ENCODE peak calls at places on chromosome 5, in seven cellular contexts. One of them, this sample, is unnamed.
A peak's percentile ranks its signal among the peaks of the same experiment; 100 is the strongest.

GRCh38 chr5:142475102-142475501 is 150.3 kb upstream of the SPRY4 start:
- DNase-seq in HCT116: no peak
- DNase-seq in CD4-positive, CD25-positive, alpha-beta regulatory T cell: no peak
- DNase-seq in gastrocnemius medialis: no peak
- DNase-seq in WTC11: peak; percentile 20
- DNase-seq in stimulated activated CD8-positive, alpha-beta memory T cell treated with anti-CD3 and anti-CD28 coated beads, Interleukin-4, amount 100 ng/mL, for 4 hours: no peak
- DNase-seq in cardiac muscle cell: no peak
- DNase-seq in this sample: peak; percentile 88

GRCh38 chr5:78547731-78548189 is 100.8 kb downstream of the LHFPL2 start:
- DNase-seq in CD4-positive, CD25-positive, alpha-beta regulatory T cell: no peak
- DNase-seq in stimulated activated CD8-positive, alpha-beta memory T cell treated with anti-CD3 and anti-CD28 coated beads, Interleukin-4, amount 100 ng/mL, for 4 hours: no peak
- DNase-seq in gastrocnemius medialis: peak; percentile 80
- DNase-seq in HCT116: no peak
- DNase-seq in cardiac muscle cell: no peak
- DNase-seq in WTC11: no peak
- DNase-seq in this sample: no peak

GRCh38 chr5:22900801-22901310 is 47.7 kb upstream of the CDH12 start:
- DNase-seq in HCT116: no peak
- DNase-seq in stimulated activated CD8-positive, alpha-beta memory T cell treated with anti-CD3 and anti-CD28 coated beads, Interleukin-4, amount 100 ng/mL, for 4 hours: no peak
- DNase-seq in WTC11: no peak
- DNase-seq in CD4-positive, CD25-positive, alpha-beta regulatory T cell: no peak
- DNase-seq in gastrocnemius medialis: no peak
- DNase-seq in cardiac muscle cell: no peak
- DNase-seq in this sample: no peak

GRCh38 chr5:142073617-142074405 is 34.8 kb upstream of the NDFIP1 start:
- DNase-seq in WTC11: no peak
- DNase-seq in gastrocnemius medialis: no peak
- DNase-seq in CD4-positive, CD25-positive, alpha-beta regulatory T cell: no peak
- DNase-seq in HCT116: no peak
- DNase-seq in stimulated activated CD8-positive, alpha-beta memory T cell treated with anti-CD3 and anti-CD28 coated beads, Interleukin-4, amount 100 ng/mL, for 4 hours: no peak
- DNase-seq in cardiac muscle cell: no peak
- DNase-seq in this sample: no peak

GRCh38 chr5:162272417-162272816 is 204.8 kb downstream of the GABRG2 start:
- DNase-seq in cardiac muscle cell: no peak
- DNase-seq in WTC11: no peak
- DNase-seq in CD4-positive, CD25-positive, alpha-beta regulatory T cell: no peak
- DNase-seq in stimulated activated CD8-positive, alpha-beta memory T cell treated with anti-CD3 and anti-CD28 coated beads, Interleukin-4, amount 100 ng/mL, for 4 hours: no peak
- DNase-seq in HCT116: no peak
- DNase-seq in gastrocnemius medialis: no peak
- DNase-seq in this sample: no peak

GRCh38 chr5:130155395-130155794 is 251.1 kb downstream of the CHSY3 start:
- DNase-seq in HCT116: no peak
- DNase-seq in stimulated activated CD8-positive, alpha-beta memory T cell treated with anti-CD3 and anti-CD28 coated beads, Interleukin-4, amount 100 ng/mL, for 4 hours: no peak
- DNase-seq in gastrocnemius medialis: no peak
- DNase-seq in WTC11: no peak
- DNase-seq in CD4-positive, CD25-positive, alpha-beta regulatory T cell: no peak
- DNase-seq in cardiac muscle cell: peak; percentile 1
- DNase-seq in this sample: no peak

GRCh38 chr5:78586251-78586650 is 62.3 kb downstream of the LHFPL2 start:
- DNase-seq in gastrocnemius medialis: peak; percentile 31
- DNase-seq in stimulated activated CD8-positive, alpha-beta memory T cell treated with anti-CD3 and anti-CD28 coated beads, Interleukin-4, amount 100 ng/mL, for 4 hours: no peak
- DNase-seq in HCT116: no peak
- DNase-seq in cardiac muscle cell: no peak
- DNase-seq in WTC11: no peak
- DNase-seq in CD4-positive, CD25-positive, alpha-beta regulatory T cell: no peak
- DNase-seq in this sample: no peak

GRCh38 chr5:171569065-171569712 is 149.7 kb downstream of the FGF18 start:
- DNase-seq in HCT116: no peak
- DNase-seq in stimulated activated CD8-positive, alpha-beta memory T cell treated with anti-CD3 and anti-CD28 coated beads, Interleukin-4, amount 100 ng/mL, for 4 hours: no peak
- DNase-seq in CD4-positive, CD25-positive, alpha-beta regulatory T cell: no peak
- DNase-seq in WTC11: no peak
- DNase-seq in cardiac muscle cell: no peak
- DNase-seq in gastrocnemius medialis: no peak
- DNase-seq in this sample: no peak

GRCh38 chr5:168047043-168047668 is 244.3 kb upstream of the WWC1 start:
- DNase-seq in stimulated activated CD8-positive, alpha-beta memory T cell treated with anti-CD3 and anti-CD28 coated beads, Interleukin-4, amount 100 ng/mL, for 4 hours: no peak
- DNase-seq in WTC11: peak; percentile 72
- DNase-seq in CD4-positive, CD25-positive, alpha-beta regulatory T cell: no peak
- DNase-seq in cardiac muscle cell: peak; percentile 65
- DNase-seq in gastrocnemius medialis: no peak
- DNase-seq in HCT116: peak; percentile 41
- DNase-seq in this sample: peak; percentile 92

GRCh38 chr5:176619203-176619568 is 9.2 kb upstream of the GPRIN1 start:
- DNase-seq in CD4-positive, CD25-positive, alpha-beta regulatory T cell: peak; percentile 62
- DNase-seq in cardiac muscle cell: peak; percentile 93
- DNase-seq in gastrocnemius medialis: peak; percentile 35
- DNase-seq in stimulated activated CD8-positive, alpha-beta memory T cell treated with anti-CD3 and anti-CD28 coated beads, Interleukin-4, amount 100 ng/mL, for 4 hours: peak; percentile 47
- DNase-seq in HCT116: peak; percentile 79
- DNase-seq in WTC11: peak; percentile 98
- DNase-seq in this sample: peak; percentile 98

GRCh38 chr5:149049371-149049781 is 13.5 kb downstream of the SH3TC2 start:
- DNase-seq in cardiac muscle cell: no peak
- DNase-seq in HCT116: no peak
- DNase-seq in stimulated activated CD8-positive, alpha-beta memory T cell treated with anti-CD3 and anti-CD28 coated beads, Interleukin-4, amount 100 ng/mL, for 4 hours: no peak
- DNase-seq in CD4-positive, CD25-positive, alpha-beta regulatory T cell: no peak
- DNase-seq in WTC11: no peak
- DNase-seq in gastrocnemius medialis: no peak
- DNase-seq in this sample: no peak

GRCh38 chr5:989961-990530 is 18.6 kb upstream of the NKD2 start:
- DNase-seq in CD4-positive, CD25-positive, alpha-beta regulatory T cell: no peak
- DNase-seq in HCT116: no peak
- DNase-seq in WTC11: peak; percentile 62
- DNase-seq in stimulated activated CD8-positive, alpha-beta memory T cell treated with anti-CD3 and anti-CD28 coated beads, Interleukin-4, amount 100 ng/mL, for 4 hours: no peak
- DNase-seq in gastrocnemius medialis: peak; percentile 59
- DNase-seq in cardiac muscle cell: peak; percentile 60
- DNase-seq in this sample: peak; percentile 74

GRCh38 chr5:75526065-75526464 is 14.4 kb downstream of the POLK start:
- DNase-seq in cardiac muscle cell: no peak
- DNase-seq in WTC11: no peak
- DNase-seq in stimulated activated CD8-positive, alpha-beta memory T cell treated with anti-CD3 and anti-CD28 coated beads, Interleukin-4, amount 100 ng/mL, for 4 hours: no peak
- DNase-seq in HCT116: no peak
- DNase-seq in CD4-positive, CD25-positive, alpha-beta regulatory T cell: no peak
- DNase-seq in gastrocnemius medialis: no peak
- DNase-seq in this sample: no peak

GRCh38 chr5:68343421-68343826 is 127.9 kb downstream of the PIK3R1 start:
- DNase-seq in CD4-positive, CD25-positive, alpha-beta regulatory T cell: no peak
- DNase-seq in stimulated activated CD8-positive, alpha-beta memory T cell treated with anti-CD3 and anti-CD28 coated beads, Interleukin-4, amount 100 ng/mL, for 4 hours: no peak
- DNase-seq in gastrocnemius medialis: peak; percentile 85
- DNase-seq in WTC11: no peak
- DNase-seq in cardiac muscle cell: no peak
- DNase-seq in HCT116: no peak
- DNase-seq in this sample: peak; percentile 50

GRCh38 chr5:14156611-14157493 is 13.7 kb downstream of the TRIO start:
- DNase-seq in gastrocnemius medialis: no peak
- DNase-seq in HCT116: peak; percentile 32
- DNase-seq in stimulated activated CD8-positive, alpha-beta memory T cell treated with anti-CD3 and anti-CD28 coated beads, Interleukin-4, amount 100 ng/mL, for 4 hours: no peak
- DNase-seq in WTC11: no peak
- DNase-seq in cardiac muscle cell: no peak
- DNase-seq in CD4-positive, CD25-positive, alpha-beta regulatory T cell: no peak
- DNase-seq in this sample: no peak

GRCh38 chr5:96279796-96280542 is 153.1 kb downstream of the PCSK1 start:
- DNase-seq in cardiac muscle cell: no peak
- DNase-seq in WTC11: no peak
- DNase-seq in CD4-positive, CD25-positive, alpha-beta regulatory T cell: no peak
- DNase-seq in stimulated activated CD8-positive, alpha-beta memory T cell treated with anti-CD3 and anti-CD28 coated beads, Interleukin-4, amount 100 ng/mL, for 4 hours: no peak
- DNase-seq in HCT116: no peak
- DNase-seq in gastrocnemius medialis: no peak
- DNase-seq in this sample: no peak

GRCh38 chr5:122156724-122157325 is 27.5 kb downstream of the ZNF474 start:
- DNase-seq in CD4-positive, CD25-positive, alpha-beta regulatory T cell: no peak
- DNase-seq in cardiac muscle cell: peak; percentile 23
- DNase-seq in gastrocnemius medialis: no peak
- DNase-seq in HCT116: peak; percentile 18
- DNase-seq in WTC11: no peak
- DNase-seq in stimulated activated CD8-positive, alpha-beta memory T cell treated with anti-CD3 and anti-CD28 coated beads, Interleukin-4, amount 100 ng/mL, for 4 hours: no peak
- DNase-seq in this sample: no peak

GRCh38 chr5:124935060-124935459 is 188.6 kb upstream of the ZNF608 start:
- DNase-seq in stimulated activated CD8-positive, alpha-beta memory T cell treated with anti-CD3 and anti-CD28 coated beads, Interleukin-4, amount 100 ng/mL, for 4 hours: no peak
- DNase-seq in HCT116: no peak
- DNase-seq in cardiac muscle cell: no peak
- DNase-seq in CD4-positive, CD25-positive, alpha-beta regulatory T cell: no peak
- DNase-seq in WTC11: no peak
- DNase-seq in gastrocnemius medialis: no peak
- DNase-seq in this sample: no peak

GRCh38 chr5:17187401-17187800 is 30.0 kb upstream of the BASP1 start:
- DNase-seq in stimulated activated CD8-positive, alpha-beta memory T cell treated with anti-CD3 and anti-CD28 coated beads, Interleukin-4, amount 100 ng/mL, for 4 hours: no peak
- DNase-seq in CD4-positive, CD25-positive, alpha-beta regulatory T cell: no peak
- DNase-seq in gastrocnemius medialis: no peak
- DNase-seq in WTC11: no peak
- DNase-seq in cardiac muscle cell: no peak
- DNase-seq in HCT116: no peak
- DNase-seq in this sample: no peak

GRCh38 chr5:68738236-68738635 is 355.6 kb upstream of the SLC30A5 start:
- DNase-seq in WTC11: no peak
- DNase-seq in cardiac muscle cell: no peak
- DNase-seq in CD4-positive, CD25-positive, alpha-beta regulatory T cell: no peak
- DNase-seq in gastrocnemius medialis: no peak
- DNase-seq in stimulated activated CD8-positive, alpha-beta memory T cell treated with anti-CD3 and anti-CD28 coated beads, Interleukin-4, amount 100 ng/mL, for 4 hours: no peak
- DNase-seq in HCT116: no peak
- DNase-seq in this sample: no peak

GRCh38 chr5:157219491-157220271 is 39.0 kb downstream of the ITK start:
- DNase-seq in stimulated activated CD8-positive, alpha-beta memory T cell treated with anti-CD3 and anti-CD28 coated beads, Interleukin-4, amount 100 ng/mL, for 4 hours: no peak
- DNase-seq in CD4-positive, CD25-positive, alpha-beta regulatory T cell: no peak
- DNase-seq in HCT116: no peak
- DNase-seq in WTC11: no peak
- DNase-seq in gastrocnemius medialis: no peak
- DNase-seq in cardiac muscle cell: no peak
- DNase-seq in this sample: no peak

GRCh38 chr5:112637343-112637742 is 100.3 kb upstream of the APC start:
- DNase-seq in cardiac muscle cell: no peak
- DNase-seq in stimulated activated CD8-positive, alpha-beta memory T cell treated with anti-CD3 and anti-CD28 coated beads, Interleukin-4, amount 100 ng/mL, for 4 hours: no peak
- DNase-seq in gastrocnemius medialis: peak; percentile 59
- DNase-seq in CD4-positive, CD25-positive, alpha-beta regulatory T cell: no peak
- DNase-seq in WTC11: no peak
- DNase-seq in HCT116: no peak
- DNase-seq in this sample: no peak

GRCh38 chr5:1392801-1393565 is 48.1 kb upstream of the CLPTM1L start:
- DNase-seq in gastrocnemius medialis: no peak
- DNase-seq in stimulated activated CD8-positive, alpha-beta memory T cell treated with anti-CD3 and anti-CD28 coated beads, Interleukin-4, amount 100 ng/mL, for 4 hours: no peak
- DNase-seq in WTC11: no peak
- DNase-seq in HCT116: no peak
- DNase-seq in CD4-positive, CD25-positive, alpha-beta regulatory T cell: no peak
- DNase-seq in cardiac muscle cell: no peak
- DNase-seq in this sample: no peak

GRCh38 chr5:173735691-173736090 is 119.2 kb upstream of the BOD1 start:
- DNase-seq in cardiac muscle cell: no peak
- DNase-seq in WTC11: no peak
- DNase-seq in HCT116: no peak
- DNase-seq in CD4-positive, CD25-positive, alpha-beta regulatory T cell: no peak
- DNase-seq in stimulated activated CD8-positive, alpha-beta memory T cell treated with anti-CD3 and anti-CD28 coated beads, Interleukin-4, amount 100 ng/mL, for 4 hours: no peak
- DNase-seq in gastrocnemius medialis: no peak
- DNase-seq in this sample: no peak

GRCh38 chr5:44390332-44390731 is 1.1 kb upstream of the FGF10 start:
- DNase-seq in CD4-positive, CD25-positive, alpha-beta regulatory T cell: no peak
- DNase-seq in cardiac muscle cell: no peak
- DNase-seq in HCT116: no peak
- DNase-seq in WTC11: no peak
- DNase-seq in gastrocnemius medialis: no peak
- DNase-seq in stimulated activated CD8-positive, alpha-beta memory T cell treated with anti-CD3 and anti-CD28 coated beads, Interleukin-4, amount 100 ng/mL, for 4 hours: no peak
- DNase-seq in this sample: no peak

GRCh38 chr5:139925650-139926640 is 117.2 kb downstream of the NRG2 start:
- DNase-seq in gastrocnemius medialis: no peak
- DNase-seq in HCT116: no peak
- DNase-seq in cardiac muscle cell: no peak
- DNase-seq in CD4-positive, CD25-positive, alpha-beta regulatory T cell: no peak
- DNase-seq in stimulated activated CD8-positive, alpha-beta memory T cell treated with anti-CD3 and anti-CD28 coated beads, Interleukin-4, amount 100 ng/mL, for 4 hours: no peak
- DNase-seq in WTC11: no peak
- DNase-seq in this sample: no peak

GRCh38 chr5:113022661-113023060 is 46.1 kb downstream of the DCP2 start:
- DNase-seq in cardiac muscle cell: no peak
- DNase-seq in HCT116: no peak
- DNase-seq in WTC11: no peak
- DNase-seq in CD4-positive, CD25-positive, alpha-beta regulatory T cell: no peak
- DNase-seq in stimulated activated CD8-positive, alpha-beta memory T cell treated with anti-CD3 and anti-CD28 coated beads, Interleukin-4, amount 100 ng/mL, for 4 hours: no peak
- DNase-seq in gastrocnemius medialis: no peak
- DNase-seq in this sample: no peak

GRCh38 chr5:18985397-18985796 is 1002.6 kb downstream of the CDH18 start:
- DNase-seq in gastrocnemius medialis: no peak
- DNase-seq in WTC11: no peak
- DNase-seq in HCT116: no peak
- DNase-seq in cardiac muscle cell: no peak
- DNase-seq in stimulated activated CD8-positive, alpha-beta memory T cell treated with anti-CD3 and anti-CD28 coated beads, Interleukin-4, amount 100 ng/mL, for 4 hours: no peak
- DNase-seq in CD4-positive, CD25-positive, alpha-beta regulatory T cell: no peak
- DNase-seq in this sample: no peak

GRCh38 chr5:121693864-121694263 is 157.8 kb upstream of the FTMT start:
- DNase-seq in gastrocnemius medialis: no peak
- DNase-seq in cardiac muscle cell: no peak
- DNase-seq in HCT116: no peak
- DNase-seq in stimulated activated CD8-positive, alpha-beta memory T cell treated with anti-CD3 and anti-CD28 coated beads, Interleukin-4, amount 100 ng/mL, for 4 hours: no peak
- DNase-seq in CD4-positive, CD25-positive, alpha-beta regulatory T cell: no peak
- DNase-seq in WTC11: no peak
- DNase-seq in this sample: peak; percentile 55

GRCh38 chr5:137933491-137933911 is 44.2 kb downstream of the PKD2L2 start:
- DNase-seq in HCT116: no peak
- DNase-seq in WTC11: no peak
- DNase-seq in cardiac muscle cell: no peak
- DNase-seq in gastrocnemius medialis: no peak
- DNase-seq in CD4-positive, CD25-positive, alpha-beta regulatory T cell: no peak
- DNase-seq in stimulated activated CD8-positive, alpha-beta memory T cell treated with anti-CD3 and anti-CD28 coated beads, Interleukin-4, amount 100 ng/mL, for 4 hours: no peak
- DNase-seq in this sample: no peak